ENCODE peak calls at places on chromosome X, in four cellular contexts. One of them, this sample, is unnamed. For H3K9me3, the result is how much of the 10 kb centered on the place peaks cover.

GRCh38 chrX:47751670-47752069 is 85.0 kb upstream of the ZNF81 start:
- DNase-seq in lung: no peak
- DNase-seq in HepG2: no peak
- DNase-seq in lower lobe of right lung: peak
- DNase-seq in this sample: no peak

GRCh38 chrX:15150578-15150977 is 119.3 kb downstream of the ASB9 start:
- DNase-seq in lower lobe of right lung: no peak
- DNase-seq in HepG2: no peak
- DNase-seq in lung: no peak
- DNase-seq in this sample: no peak

GRCh38 chrX:154457491-154458115 is 478 bp upstream of the PLXNA3 start:
- DNase-seq in lower lobe of right lung: peak
- DNase-seq in lung: no peak
- DNase-seq in HepG2: no peak
- DNase-seq in this sample: no peak

GRCh38 chrX:46758956-46759644 is at the start of gene SLC9A7:
- DNase-seq in lung: peak
- DNase-seq in HepG2: peak
- DNase-seq in lower lobe of right lung: peak
- DNase-seq in this sample: peak

GRCh38 chrX:102808336-102808735 is 87.8 kb downstream of the GPRASP3 start:
- DNase-seq in HepG2: no peak
- DNase-seq in lower lobe of right lung: no peak
- DNase-seq in lung: no peak
- DNase-seq in this sample: no peak

GRCh38 chrX:154517101-154517781 is 1.2 kb upstream of the FAM3A start:
- DNase-seq in HepG2: peak
- DNase-seq in lower lobe of right lung: no peak
- DNase-seq in lung: no peak
- DNase-seq in this sample: no peak

GRCh38 chrX:150683536-150684146 is 9.6 kb upstream of the MTMR1 start:
- DNase-seq in lung: no peak
- DNase-seq in lower lobe of right lung: no peak
- DNase-seq in HepG2: peak
- DNase-seq in this sample: no peak

GRCh38 chrX:41180194-41180902 is 95.1 kb downstream of the USP9X start:
- DNase-seq in lung: peak
- DNase-seq in HepG2: peak
- DNase-seq in lower lobe of right lung: no peak
- DNase-seq in this sample: peak

GRCh38 chrX:116317409-116317808 is 119.0 kb upstream of the SLC6A14 start:
- DNase-seq in lung: peak
- DNase-seq in lower lobe of right lung: peak
- DNase-seq in HepG2: no peak
- DNase-seq in this sample: no peak

GRCh38 chrX:35016051-35016450 is 73.5 kb downstream of the FAM47B start:
- DNase-seq in HepG2: no peak
- DNase-seq in lower lobe of right lung: no peak
- DNase-seq in lung: no peak
- DNase-seq in this sample: no peak
- H3K27ac ChIP-seq in HepG2: no peak
- H3K27ac ChIP-seq in lower lobe of right lung: no peak
- H3K27ac ChIP-seq in lung: no peak
- H3K27ac ChIP-seq in this sample: no peak

DNA sequence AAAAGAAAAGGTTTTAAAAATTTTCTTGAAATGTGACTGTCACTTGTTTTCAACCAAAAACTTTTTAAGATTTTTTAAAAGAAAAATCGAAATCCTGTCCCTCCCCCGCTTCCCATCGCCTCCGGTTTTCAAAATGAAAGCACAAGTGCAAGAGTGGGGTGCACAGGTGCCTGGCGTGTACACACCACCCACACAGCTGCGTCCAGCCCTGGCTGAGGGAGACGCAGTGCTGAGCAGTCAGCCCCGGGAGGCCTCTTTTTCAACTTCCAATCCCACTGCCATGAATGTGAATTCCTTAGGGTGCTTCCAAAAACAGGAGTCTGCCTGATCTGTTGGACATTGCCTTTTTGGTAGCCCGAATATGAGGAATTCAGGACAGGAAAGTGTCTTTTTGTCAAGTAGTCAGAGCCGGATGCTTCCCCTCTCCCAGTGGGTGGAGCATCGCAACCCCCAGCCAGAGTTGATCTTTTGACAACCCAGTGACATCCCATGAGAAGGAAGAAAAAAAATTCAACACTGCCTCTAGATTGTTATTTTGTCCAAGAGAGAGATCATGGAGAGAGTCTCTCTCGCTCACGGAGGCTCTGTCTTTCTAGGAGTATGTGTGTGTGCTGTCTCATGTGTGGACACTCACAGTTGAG is 8.9 kb downstream of the PRRG3 start:
- DNase-seq in lower lobe of right lung: no peak
- DNase-seq in lung: no peak
- DNase-seq in HepG2: no peak
- DNase-seq in this sample: no peak
- H3K9me3 ChIP-seq in lower lobe of right lung: under half
- H3K9me3 ChIP-seq in lung: under half
- H3K9me3 ChIP-seq in HepG2: under half
- H3K9me3 ChIP-seq in this sample: under half

GRCh38 chrX:42246814-42247213 is 323.5 kb upstream of the CASK start:
- DNase-seq in lower lobe of right lung: peak
- DNase-seq in lung: peak
- DNase-seq in HepG2: peak
- DNase-seq in this sample: no peak
- H3K4me3 ChIP-seq in lower lobe of right lung: peak
- H3K4me3 ChIP-seq in lung: no peak
- H3K4me3 ChIP-seq in HepG2: peak
- H3K4me3 ChIP-seq in this sample: no peak

GRCh38 chrX:71543316-71543715 is 10.4 kb downstream of the OGT start:
- DNase-seq in HepG2: no peak
- DNase-seq in lung: no peak
- DNase-seq in lower lobe of right lung: no peak
- DNase-seq in this sample: no peak

GRCh38 chrX:71540801-71541545 is 8.1 kb downstream of the OGT start:
- DNase-seq in lower lobe of right lung: no peak
- DNase-seq in lung: no peak
- DNase-seq in HepG2: no peak
- DNase-seq in this sample: no peak

GRCh38 chrX:71542411-71542810 is 9.5 kb downstream of the OGT start:
- DNase-seq in lower lobe of right lung: no peak
- DNase-seq in HepG2: no peak
- DNase-seq in lung: no peak
- DNase-seq in this sample: no peak

GRCh38 chrX:71542825-71543224 is 9.9 kb downstream of the OGT start:
- DNase-seq in lower lobe of right lung: no peak
- DNase-seq in lung: no peak
- DNase-seq in HepG2: no peak
- DNase-seq in this sample: no peak

DNA sequence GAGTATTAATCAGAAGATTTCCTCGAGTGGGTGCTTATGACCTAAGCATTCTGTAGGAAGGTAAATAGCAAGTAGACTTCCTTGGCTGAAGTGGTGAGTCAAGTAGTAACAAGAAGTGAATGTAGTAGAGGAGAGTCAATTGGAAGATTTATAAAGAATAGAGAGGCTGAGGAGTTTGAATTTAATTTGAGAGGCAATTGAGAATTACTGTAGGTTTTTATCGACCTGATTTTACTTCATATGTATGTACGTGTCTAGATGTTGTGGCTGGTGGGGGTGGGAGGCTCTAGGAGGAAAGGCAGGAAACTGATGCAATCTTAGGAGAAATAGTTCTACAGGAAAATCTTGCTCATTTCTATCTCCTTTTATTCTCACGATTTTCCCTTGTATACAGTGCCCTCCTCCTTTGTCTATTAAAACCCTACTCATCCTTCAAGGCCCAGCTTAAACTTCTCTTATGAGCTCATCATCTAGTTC is 8.7 kb downstream of the OGT start:
- DNase-seq in lower lobe of right lung: no peak
- DNase-seq in HepG2: no peak
- DNase-seq in lung: no peak
- DNase-seq in this sample: no peak
- H3K27ac ChIP-seq in lower lobe of right lung: no peak
- H3K27ac ChIP-seq in HepG2: no peak
- H3K27ac ChIP-seq in lung: no peak
- H3K27ac ChIP-seq in this sample: no peak

GRCh38 chrX:19638968-19639539 is 123.7 kb upstream of the MAP3K15 start:
- DNase-seq in HepG2: no peak
- DNase-seq in lung: no peak
- DNase-seq in lower lobe of right lung: no peak
- DNase-seq in this sample: no peak

GRCh38 chrX:19642517-19643109 is 127.3 kb upstream of the MAP3K15 start:
- DNase-seq in lower lobe of right lung: no peak
- DNase-seq in HepG2: no peak
- DNase-seq in lung: no peak
- DNase-seq in this sample: no peak

GRCh38 chrX:19640063-19640462 is 124.8 kb upstream of the MAP3K15 start:
- DNase-seq in lower lobe of right lung: no peak
- DNase-seq in HepG2: no peak
- DNase-seq in lung: no peak
- DNase-seq in this sample: no peak

GRCh38 chrX:19643203-19643602 is 127.9 kb upstream of the MAP3K15 start:
- DNase-seq in HepG2: no peak
- DNase-seq in lung: no peak
- DNase-seq in lower lobe of right lung: no peak
- DNase-seq in this sample: no peak

DNA sequence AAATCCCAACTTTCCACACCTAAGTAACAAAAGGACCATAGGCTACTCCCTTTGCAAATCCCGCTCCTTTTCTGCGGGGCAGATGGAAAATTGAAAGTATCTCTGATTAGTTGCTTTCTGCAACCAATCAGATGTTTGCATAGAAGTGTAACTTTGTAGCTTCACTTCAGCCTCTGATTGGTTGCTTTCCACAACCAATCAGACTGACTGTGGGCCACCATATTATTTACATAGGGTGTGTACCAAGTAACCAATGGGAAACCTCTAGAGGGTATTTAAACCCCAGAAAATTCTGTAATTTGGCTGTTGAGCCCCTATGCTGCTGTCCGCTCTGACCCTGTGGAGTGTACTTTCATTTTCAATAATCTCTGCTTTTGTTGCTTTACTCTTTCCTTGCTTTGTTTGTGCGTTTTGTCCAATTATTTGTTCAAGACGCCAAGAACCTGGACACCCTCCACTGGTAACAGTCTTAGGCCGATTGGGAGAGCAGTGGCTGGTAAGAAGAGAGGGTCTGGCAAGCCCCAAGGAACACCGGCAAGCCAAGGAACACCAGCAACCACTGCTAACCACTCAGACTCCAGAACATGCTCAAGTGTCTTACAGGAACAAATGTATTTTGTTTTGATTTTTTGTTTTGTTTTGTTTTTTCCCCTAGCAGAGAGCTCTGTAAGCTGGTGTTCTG is 125.5 kb upstream of the MAP3K15 start:
- DNase-seq in lung: no peak
- DNase-seq in HepG2: no peak
- DNase-seq in lower lobe of right lung: no peak
- DNase-seq in this sample: no peak
- H3K9me3 ChIP-seq in lung: under half
- H3K9me3 ChIP-seq in HepG2: under half
- H3K9me3 ChIP-seq in lower lobe of right lung: under half
- H3K9me3 ChIP-seq in this sample: under half

GRCh38 chrX:9765072-9765736 is 443 bp downstream of the GPR143 start:
- DNase-seq in lung: no peak
- DNase-seq in HepG2: no peak
- DNase-seq in lower lobe of right lung: no peak
- DNase-seq in this sample: no peak
- H3K4me3 ChIP-seq in lung: no peak
- H3K4me3 ChIP-seq in HepG2: no peak
- H3K4me3 ChIP-seq in lower lobe of right lung: no peak
- H3K4me3 ChIP-seq in this sample: no peak